ENCODE peak calls at places on chromosomes 4 and X, in five cellular contexts. L, K, G, R and M are unnamed samples.

GRCh38 chr4:94678896-94679295 is 78.9 kb upstream of the BMPR1B start:
- DNase-seq in L (no peak), K (no peak), G (no peak), R (no peak), M (no peak)

GRCh38 chr4:20532871-20533870 is 167.1 kb upstream of the PACRGL start:
- DNase-seq in L (no peak), K (no peak), G (no peak), R (no peak), M (no peak)

GRCh38 chrX:130173190-130173895 is 1.6 kb downstream of the RAB33A start:
- DNase-seq in L (peak), K (no peak), G (peak), R (no peak), M (no peak)

GRCh38 chr4:121898150-121898549 is 27.9 kb upstream of the BBS7 start:
- DNase-seq in L (no peak), K (no peak), G (no peak), R (peak), M (no peak)

GRCh38 chr4:129064717-129065116 is 28.6 kb downstream of the SCLT1 start:
- DNase-seq in L (no peak), K (no peak), G (no peak), R (no peak), M (no peak)

GRCh38 chrX:13742397-13743176 is 8.0 kb downstream of the OFD1 start:
- DNase-seq in L (no peak), K (peak), G (no peak), R (no peak), M (no peak)

GRCh38 chr4:147981305-147981704 is 249.4 kb downstream of the ARHGAP10 start:
- DNase-seq in L (no peak), K (no peak), G (no peak), R (no peak), M (no peak)

GRCh38 chr4:173501592-173502150 is 28.4 kb downstream of the HAND2 start:
- DNase-seq in L (no peak), K (no peak), G (no peak), R (no peak), M (no peak)

GRCh38 chrX:129825746-129826505 is 17.8 kb downstream of the ZDHHC9 start:
- DNase-seq in L (peak), K (no peak), G (no peak), R (no peak), M (no peak)

GRCh38 chr4:136754810-136755530 is 777.3 kb downstream of the PCDH18 start:
- DNase-seq in L (no peak), K (no peak), G (no peak), R (no peak), M (no peak)

GRCh38 chrX:40887476-40887875 is 152.1 kb upstream of the MED14 start:
- DNase-seq in L (no peak), K (no peak), G (no peak), R (no peak), M (no peak)

GRCh38 chrX:133359466-133359865 is 55.8 kb downstream of the GPC4 start:
- DNase-seq in L (no peak), K (no peak), G (no peak), R (no peak), M (no peak)

GRCh38 chr4:41281038-41281634 is 24.4 kb downstream of the UCHL1 start:
- DNase-seq in L (no peak), K (no peak), G (no peak), R (peak), M (no peak)

GRCh38 chr4:23320881-23321612 is 568.8 kb downstream of the PPARGC1A start:
- DNase-seq in L (no peak), K (no peak), G (no peak), R (no peak), M (no peak)

GRCh38 chr4:8117278-8117682 is 41.3 kb downstream of the ABLIM2 start:
- DNase-seq in L (peak), K (no peak), G (peak), R (no peak), M (no peak)